ENCODE peak calls at places on chromosome 17, in six cellular contexts. R, W, Q, T, O and Y are unnamed samples.

GRCh38 chr17:17928422-17929386 is 43.5 kb downstream of the TOM1L2 start:
- DNase-seq in R (no peak), W (no peak), Q (peak), T (no peak), O (no peak), Y (no peak)

GRCh38 chr17:18041776-18042175 is 2.6 kb downstream of the GID4 start:
- DNase-seq in R (no peak), W (no peak), Q (peak), T (no peak), O (no peak), Y (no peak)

GRCh38 chr17:49779730-49780220 is 8.7 kb upstream of the KAT7 start:
- DNase-seq in R (no peak), W (peak), Q (peak), T (no peak), O (peak), Y (peak)

GRCh38 chr17:56801506-56802178 is 32.1 kb downstream of the C17orf67 start:
- DNase-seq in R (no peak), W (no peak), Q (no peak), T (no peak), O (no peak), Y (no peak)

GRCh38 chr17:39114744-39115534 is 36.5 kb downstream of the PLXDC1 start:
- DNase-seq in R (no peak), W (no peak), Q (peak), T (no peak), O (no peak), Y (no peak)

GRCh38 chr17:62995377-62995885 is 29.4 kb downstream of the TANC2 start:
- DNase-seq in R (peak), W (peak), Q (peak), T (no peak), O (peak), Y (peak)

GRCh38 chr17:56819431-56820145 is 14.1 kb downstream of the C17orf67 start:
- DNase-seq in R (peak), W (peak), Q (peak), T (peak), O (peak), Y (peak)

GRCh38 chr17:65444049-65444448 is 117.4 kb downstream of the AXIN2 start:
- DNase-seq in R (no peak), W (no peak), Q (no peak), T (no peak), O (no peak), Y (no peak)

GRCh38 chr17:43578699-43579569 is 32.8 kb upstream of the ETV4 start:
- DNase-seq in R (no peak), W (peak), Q (peak), T (no peak), O (no peak), Y (peak)

GRCh38 chr17:80476877-80477646 is 655 bp upstream of the NPTX1 start:
- DNase-seq in R (no peak), W (no peak), Q (no peak), T (no peak), O (no peak), Y (no peak)

GRCh38 chr17:55187371-55187770 is 77.4 kb upstream of the HLF start:
- DNase-seq in R (no peak), W (no peak), Q (peak), T (no peak), O (no peak), Y (no peak)

GRCh38 chr17:71494456-71494855 is 626.4 kb upstream of the SOX9 start:
- DNase-seq in R (no peak), W (no peak), Q (no peak), T (no peak), O (no peak), Y (peak)

GRCh38 chr17:17090642-17091103 is 48.4 kb downstream of the MPRIP start:
- DNase-seq in R (peak), W (no peak), Q (no peak), T (no peak), O (no peak), Y (no peak)

GRCh38 chr17:81648013-81648706 is 8.2 kb downstream of the PDE6G start:
- DNase-seq in R (no peak), W (no peak), Q (no peak), T (no peak), O (no peak), Y (no peak)

GRCh38 chr17:34300652-34301390 is 15.3 kb downstream of the CCL11 start:
- DNase-seq in R (no peak), W (peak), Q (peak), T (no peak), O (no peak), Y (peak)

GRCh38 chr17:37614391-37614790 is 5.2 kb upstream of the SYNRG start:
- DNase-seq in R (no peak), W (no peak), Q (peak), T (no peak), O (no peak), Y (peak)

DNA sequence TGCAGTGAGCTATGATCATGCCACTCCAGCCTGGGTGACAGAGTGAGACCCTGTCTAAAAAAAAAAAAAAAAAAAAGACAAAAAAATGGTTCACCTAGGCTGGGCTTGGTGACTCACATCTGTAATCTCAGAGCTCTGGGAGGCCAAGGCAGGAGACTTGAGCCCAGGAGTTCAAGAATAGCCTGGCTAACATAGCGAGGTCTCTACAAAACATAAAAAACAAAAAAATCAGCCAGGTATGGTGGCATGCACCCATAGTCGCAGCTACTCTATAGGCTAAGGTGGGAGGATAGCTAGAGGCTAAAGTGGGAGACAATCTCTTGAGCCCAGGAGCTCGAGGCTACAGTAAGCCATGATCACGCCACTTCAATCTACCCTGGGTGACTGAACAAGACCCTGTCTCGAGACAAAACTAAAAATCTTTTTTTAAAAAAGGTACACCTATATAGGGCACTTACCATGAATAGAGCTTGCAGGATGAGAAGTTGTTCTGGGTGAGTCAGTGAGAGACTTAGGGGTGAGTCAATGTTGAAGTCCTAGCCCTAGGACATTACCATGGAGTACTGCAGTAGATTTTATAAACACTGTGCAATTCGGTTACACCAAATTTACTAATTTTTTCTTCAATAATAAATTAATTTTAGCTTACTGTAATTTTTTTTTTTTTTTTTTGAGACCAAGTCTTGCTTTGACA is 19.0 kb downstream of the USP32 start:
- DNase-seq in R (no peak), W (peak), Q (peak), T (no peak), O (no peak), Y (peak)
- H3K4me3 ChIP-seq in R (no peak), W (no peak), Q (no peak), T (no peak), O (no peak), Y (no peak)

GRCh38 chr17:28133562-28133970 is 91.1 kb downstream of the NLK start:
- DNase-seq in R (no peak), W (no peak), Q (peak), T (no peak), O (no peak), Y (peak)
- TF ChIP-seq CTCF in R (no peak), W (no peak), Q (no peak), T (no peak), O (no peak), Y (no peak)

GRCh38 chr17:48052956-48053757 is 5.0 kb downstream of the NFE2L1 start:
- DNase-seq in R (peak), W (no peak), Q (no peak), T (no peak), O (peak), Y (no peak)

GRCh38 chr17:48056246-48056745 is 8.1 kb downstream of the NFE2L1 start:
- DNase-seq in R (no peak), W (no peak), Q (no peak), T (no peak), O (no peak), Y (no peak)

GRCh38 chr17:48053758-48054237 is 5.6 kb downstream of the NFE2L1 start:
- DNase-seq in R (no peak), W (no peak), Q (no peak), T (no peak), O (no peak), Y (no peak)

GRCh38 chr17:48055531-48056245 is 7.5 kb downstream of the NFE2L1 start:
- DNase-seq in R (no peak), W (peak), Q (peak), T (no peak), O (no peak), Y (no peak)

DNA sequence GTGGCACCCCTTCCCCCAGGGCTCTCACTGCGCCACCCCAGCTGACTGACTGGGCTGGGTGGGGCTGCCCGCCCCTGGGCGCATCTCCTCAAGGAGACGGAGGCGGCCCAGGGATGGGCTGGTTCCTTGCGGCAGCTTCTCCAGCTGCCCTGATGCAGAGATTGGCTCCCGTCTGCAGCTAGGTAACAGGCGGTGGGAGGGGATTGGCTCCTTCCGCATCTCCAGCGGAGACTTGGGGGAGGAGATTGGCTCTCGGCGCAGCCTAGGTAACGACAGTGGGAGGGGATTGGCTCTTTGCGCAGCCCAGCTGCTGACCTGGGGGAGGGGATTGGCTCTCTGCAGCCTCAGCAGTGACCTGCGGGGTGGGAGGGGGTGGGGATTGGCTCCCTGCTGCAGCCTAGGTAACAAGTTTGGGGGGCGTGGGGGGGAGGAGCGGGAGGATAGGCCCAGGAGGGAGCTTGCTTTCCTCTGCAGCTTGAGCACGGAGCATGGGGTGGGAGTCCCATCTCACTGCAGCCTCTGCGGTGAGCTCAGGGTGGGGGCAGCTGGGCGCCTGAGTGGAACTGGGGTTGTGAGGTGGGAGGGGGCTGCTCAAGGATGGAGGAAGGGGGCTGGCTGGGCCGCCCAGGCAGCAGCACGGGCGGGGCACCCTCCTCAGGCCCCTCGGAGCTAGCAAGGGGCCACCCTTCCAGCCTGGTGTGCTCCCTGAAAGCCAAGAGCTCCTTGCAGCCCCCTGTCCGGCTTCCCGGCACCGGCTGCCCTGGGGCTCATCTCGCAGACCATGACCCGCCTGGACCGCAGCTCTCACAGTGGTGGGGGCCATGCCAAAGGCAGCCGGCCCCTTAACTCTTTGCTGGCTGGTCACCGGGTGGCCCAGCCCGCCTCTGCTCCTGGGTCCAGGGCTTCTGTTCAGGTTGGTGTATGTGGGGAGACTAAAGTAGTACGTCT is 6.4 kb downstream of the NFE2L1 start:
- DNase-seq in R (peak), W (no peak), Q (peak), T (no peak), O (peak), Y (no peak)
- H3K4me3 ChIP-seq in R (peak), W (peak), Q (peak), T (no peak), O (peak), Y (peak)

GRCh38 chr17:13871261-13871660 is 198.0 kb upstream of the COX10 start:
- DNase-seq in R (no peak), W (no peak), Q (no peak), T (no peak), O (no peak), Y (no peak)

GRCh38 chr17:13865650-13866049 is 203.7 kb upstream of the COX10 start:
- DNase-seq in R (no peak), W (peak), Q (no peak), T (no peak), O (peak), Y (no peak)

GRCh38 chr17:13864551-13864950 is 204.8 kb upstream of the COX10 start:
- DNase-seq in R (no peak), W (no peak), Q (peak), T (no peak), O (no peak), Y (no peak)

GRCh38 chr17:13874134-13874533 is 195.2 kb upstream of the COX10 start:
- DNase-seq in R (no peak), W (no peak), Q (no peak), T (no peak), O (no peak), Y (no peak)

DNA sequence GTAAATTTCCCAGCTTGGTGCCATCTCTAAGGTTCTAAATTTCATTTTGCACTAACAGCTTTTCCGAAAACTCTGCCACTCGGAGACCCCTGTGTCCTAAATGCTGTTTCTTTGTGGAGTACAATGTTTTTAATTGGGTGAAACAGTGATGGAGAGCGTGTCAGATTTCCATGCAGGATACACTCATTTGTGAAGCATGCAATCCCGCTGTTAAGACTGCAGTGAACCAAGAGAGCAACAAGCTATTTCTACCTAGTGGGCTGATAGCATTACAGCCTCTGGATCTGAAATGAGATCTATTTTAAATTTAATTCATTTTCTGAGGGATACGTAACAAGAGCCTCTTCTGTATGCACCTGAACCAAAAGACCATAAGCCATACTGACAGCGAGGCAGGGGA is 200.0 kb upstream of the COX10 start:
- DNase-seq in R (no peak), W (no peak), Q (no peak), T (no peak), O (no peak), Y (peak)
- TF ChIP-seq CTCF in R (no peak), W (no peak), Q (no peak), T (no peak), O (no peak), Y (no peak)

DNA sequence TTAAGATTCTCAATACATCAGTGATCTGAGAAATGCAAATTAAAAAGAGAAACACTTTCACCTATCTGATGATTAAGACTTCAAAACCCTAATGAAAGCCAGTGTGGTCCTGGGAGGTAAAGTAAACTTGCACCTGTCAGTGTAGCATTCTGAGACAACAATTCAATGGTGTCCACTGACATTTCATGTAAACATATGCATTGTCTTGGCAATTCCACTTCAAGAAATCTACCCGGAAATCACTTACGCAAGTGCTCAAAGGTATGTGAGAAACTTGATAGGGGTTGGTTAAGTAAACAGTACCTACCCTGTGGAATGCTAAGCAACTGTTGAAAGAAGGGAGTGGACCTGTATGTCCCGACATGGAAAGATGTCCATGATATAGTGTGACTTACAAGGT is 2.1 kb downstream of the ST6GALNAC1 start:
- DNase-seq in R (no peak), W (peak), Q (no peak), T (no peak), O (no peak), Y (no peak)
- H3K4me3 ChIP-seq in R (peak), W (no peak), Q (no peak), T (no peak), O (no peak), Y (no peak)